ENCODE peak calls at places on chromosome 5, in eight cellular contexts. Z is tibial artery, P is breast epithelium, V is heart left ventricle, O is GM23338, L is IMR-90, Y is cardiac muscle cell, E is SJSA1. K is an unnamed sample. For H3K36me3 and H3K4me1, the result is how much of the 10 kb centered on the place peaks cover.

GRCh38 chr5:119393201-119393691 is 37.4 kb downstream of the TNFAIP8 start:
- DNase-seq in Z (no peak), P (no peak), V (no peak), O (no peak), L (no peak), Y (no peak), E (no peak), K (no peak)

GRCh38 chr5:26492835-26493459 is 545.4 kb downstream of the CDH9 start:
- DNase-seq in Z (no peak), P (no peak), V (no peak), O (peak), L (no peak), Y (no peak), E (no peak), K (no peak)

GRCh38 chr5:141940695-141941271 is 17.1 kb downstream of the DELE1 start:
- DNase-seq in Z (peak), P (no peak), V (peak), O (peak), L (peak), Y (peak), E (peak), K (no peak)

GRCh38 chr5:139747583-139748504 is 47.8 kb upstream of the PSD2 start:
- DNase-seq in Z (peak), P (peak), V (peak), O (peak), L (peak), Y (peak), E (no peak), K (peak)

GRCh38 chr5:158464383-158464782 is 605.4 kb upstream of the CLINT1 start:
- DNase-seq in Z (no peak), P (no peak), V (no peak), O (no peak), L (no peak), Y (peak), E (no peak), K (no peak)

GRCh38 chr5:3925935-3926334 is 330.3 kb downstream of the IRX1 start:
- DNase-seq in Z (no peak), P (no peak), V (no peak), O (no peak), L (no peak), Y (no peak), E (no peak), K (no peak)

GRCh38 chr5:170105643-170106611 is at the start of gene FOXI1:
- DNase-seq in Z (no peak), P (no peak), V (no peak), O (no peak), L (no peak), Y (no peak), E (no peak), K (peak)

GRCh38 chr5:119250946-119251901 is 104.6 kb upstream of the TNFAIP8 start:
- DNase-seq in Z (no peak), P (no peak), V (no peak), O (no peak), L (peak), Y (peak), E (no peak), K (no peak)

GRCh38 chr5:3351581-3352442 is 243.8 kb upstream of the IRX1 start:
- DNase-seq in Z (no peak), P (peak), V (no peak), O (no peak), L (no peak), Y (no peak), E (no peak), K (no peak)

GRCh38 chr5:102975457-102976182 is 144.3 kb downstream of the GIN1 start:
- DNase-seq in Z (no peak), P (no peak), V (no peak), O (no peak), L (peak), Y (peak), E (no peak), K (no peak)

GRCh38 chr5:24832021-24832420 is 187.2 kb upstream of the CDH10 start:
- DNase-seq in Z (no peak), P (no peak), V (no peak), O (no peak), L (no peak), Y (no peak), E (no peak), K (no peak)

GRCh38 chr5:39201160-39201794 is 18.1 kb downstream of the FYB1 start:
- DNase-seq in Z (no peak), P (no peak), V (no peak), O (no peak), L (no peak), Y (no peak), E (peak), K (no peak)

GRCh38 chr5:141695627-141696180 is 13.7 kb upstream of the ARAP3 start:
- DNase-seq in Z (no peak), P (peak), V (peak), O (no peak), L (no peak), Y (peak), E (no peak), K (peak)

GRCh38 chr5:54825005-54825404 is 160.4 kb downstream of the ESM1 start:
- DNase-seq in Z (no peak), P (no peak), V (no peak), O (no peak), L (peak), Y (peak), E (no peak), K (no peak)

GRCh38 chr5:124394700-124395099 is 351.7 kb downstream of the ZNF608 start:
- DNase-seq in Z (no peak), P (no peak), V (no peak), O (no peak), L (no peak), Y (no peak), E (no peak), K (no peak)

GRCh38 chr5:7754997-7755596 is 95.8 kb downstream of the CFAP90 start:
- DNase-seq in Z (no peak), P (no peak), V (no peak), O (peak), L (peak), Y (peak), E (peak), K (peak)

GRCh38 chr5:141734501-141735231 is 52.6 kb upstream of the ARAP3 start:
- DNase-seq in Z (no peak), P (no peak), V (no peak), O (peak), L (peak), Y (peak), E (peak), K (peak)

GRCh38 chr5:179509239-179509638 is 41.1 kb upstream of the RUFY1 start:
- DNase-seq in Z (no peak), P (no peak), V (no peak), O (no peak), L (no peak), Y (no peak), E (no peak), K (no peak)

GRCh38 chr5:9231842-9232241 is 314.0 kb downstream of the SEMA5A start:
- DNase-seq in Z (no peak), P (no peak), V (no peak), O (no peak), L (no peak), Y (no peak), E (no peak), K (no peak)

GRCh38 chr5:175747539-175748060 is 89.7 kb downstream of the HRH2 start:
- DNase-seq in Z (no peak), P (no peak), V (no peak), O (no peak), L (no peak), Y (no peak), E (no peak), K (no peak)

GRCh38 chr5:74471875-74472274 is 168.7 kb downstream of the ENC1 start:
- DNase-seq in Z (no peak), P (no peak), V (no peak), O (no peak), L (peak), Y (no peak), E (no peak), K (no peak)

GRCh38 chr5:143142596-143143435 is 260.7 kb downstream of the NR3C1 start:
- DNase-seq in Z (peak), P (peak), V (peak), O (no peak), L (peak), Y (peak), E (peak), K (no peak)

GRCh38 chr5:143775258-143775657 is 36.7 kb upstream of the HMHB1 start:
- DNase-seq in Z (no peak), P (no peak), V (no peak), O (no peak), L (peak), Y (no peak), E (peak), K (no peak)

GRCh38 chr5:92963801-92964200 is 617.2 kb downstream of the NR2F1-AS1 start:
- DNase-seq in Z (no peak), P (no peak), V (no peak), O (no peak), L (no peak), Y (no peak), E (no peak), K (no peak)

GRCh38 chr5:92956886-92957285 is 624.1 kb downstream of the NR2F1-AS1 start:
- DNase-seq in Z (no peak), P (no peak), V (no peak), O (no peak), L (no peak), Y (peak), E (no peak), K (no peak)

GRCh38 chr5:92962752-92963151 is 618.3 kb downstream of the NR2F1-AS1 start:
- DNase-seq in Z (no peak), P (no peak), V (no peak), O (no peak), L (no peak), Y (no peak), E (no peak), K (no peak)
- H3K36me3 ChIP-seq in Z (under half), P (under half), V (under half), O (under half), L (under half), Y (under half), E (under half), K (under half)

GRCh38 chr5:37628876-37629275 is 211.0 kb downstream of the GDNF start:
- DNase-seq in Z (no peak), P (no peak), V (no peak), O (no peak), L (no peak), Y (no peak), E (no peak), K (no peak)

GRCh38 chr5:37631939-37632338 is 207.9 kb downstream of the GDNF start:
- DNase-seq in Z (no peak), P (no peak), V (no peak), O (no peak), L (peak), Y (no peak), E (no peak), K (no peak)

GRCh38 chr5:37626266-37626665 is 213.6 kb downstream of the GDNF start:
- DNase-seq in Z (no peak), P (no peak), V (no peak), O (no peak), L (peak), Y (no peak), E (no peak), K (no peak)
- H3K4me1 ChIP-seq in Z (under half), P (under half), V (under half), O (under half), L (under half), Y (under half), E (under half), K (under half)

DNA sequence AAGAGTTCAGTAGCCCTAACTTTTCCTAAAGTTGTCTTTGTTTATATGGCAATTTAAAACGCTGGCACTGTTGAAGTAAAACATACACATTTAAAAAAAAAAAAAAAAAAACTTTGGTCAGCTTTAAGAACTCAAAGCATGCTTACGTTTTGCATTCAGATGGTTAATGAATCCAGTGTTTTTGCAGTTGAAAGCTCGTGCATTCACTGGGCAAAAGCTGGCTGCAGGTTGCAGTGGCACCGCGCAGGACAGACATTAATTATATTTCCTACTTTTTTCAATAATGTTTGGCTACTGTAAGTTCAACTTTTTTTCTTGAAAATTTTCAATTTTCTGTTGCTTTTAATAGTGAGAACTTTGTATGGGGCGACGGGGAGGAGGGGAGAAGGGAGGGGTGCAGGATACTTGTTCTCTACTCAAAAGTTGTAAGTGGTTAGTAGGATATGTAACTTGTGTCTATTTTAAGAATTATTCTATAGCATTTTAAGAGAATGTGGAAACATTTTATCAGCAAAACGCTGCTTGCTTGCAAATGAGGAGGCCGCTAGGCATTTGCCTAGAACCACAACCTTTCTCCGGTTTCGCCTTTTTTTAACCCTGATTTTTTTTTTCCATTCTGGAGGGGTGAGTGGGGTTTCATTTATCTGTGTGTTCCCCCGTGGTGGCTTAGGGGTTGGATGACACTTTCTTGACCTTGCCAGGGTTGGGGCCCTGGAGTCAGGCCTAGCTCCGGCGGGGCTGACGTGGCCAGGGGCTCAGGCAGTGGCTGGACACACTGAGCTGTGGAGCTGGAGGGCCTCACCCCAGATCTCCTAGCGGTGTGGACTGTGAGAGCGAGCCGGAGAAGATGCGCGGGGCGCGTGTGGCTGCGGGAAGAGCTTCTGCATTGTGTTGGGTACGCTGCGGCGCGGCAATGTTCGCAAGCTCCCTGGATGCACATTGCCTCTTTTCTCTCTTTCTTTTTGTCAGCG is 4.2 kb downstream of the NR2F1 start:
- DNase-seq in Z (no peak), P (no peak), V (peak), O (peak), L (peak), Y (peak), E (no peak), K (no peak)
- H3K4me3 ChIP-seq in Z (no peak), P (no peak), V (no peak), O (no peak), L (peak), Y (no peak), E (no peak), K (no peak)

GRCh38 chr5:45454114-45454513 is 242.1 kb downstream of the HCN1 start:
- DNase-seq in Z (no peak), P (no peak), V (peak), O (peak), L (peak), Y (no peak), E (no peak), K (no peak)
- H3K36me3 ChIP-seq in Z (under half), P (under half), V (under half), O (under half), L (under half), Y (under half), E (under half), K (under half)

DNA sequence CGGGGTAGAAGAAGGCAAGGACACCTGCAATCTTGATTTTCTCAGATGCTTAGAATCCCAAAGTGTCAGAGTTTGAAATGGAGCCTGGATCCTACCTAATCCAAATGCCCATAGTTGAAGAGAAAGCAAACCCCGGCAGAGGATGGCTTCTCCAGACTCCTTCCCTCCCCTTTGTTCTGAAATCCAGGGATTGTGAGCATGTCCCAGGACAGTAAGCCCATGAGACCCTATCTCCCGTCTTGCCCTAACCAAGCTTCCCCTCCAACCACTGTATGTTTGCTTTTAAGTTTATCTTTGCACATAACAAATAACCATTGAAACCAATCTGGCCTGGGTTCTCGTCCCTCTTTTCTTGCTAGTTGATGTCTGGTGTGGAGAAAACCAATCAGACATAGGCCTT is 78.3 kb upstream of the NIPAL4 start:
- DNase-seq in Z (no peak), P (no peak), V (no peak), O (no peak), L (no peak), Y (no peak), E (no peak), K (no peak)
- H3K4me1 ChIP-seq in Z (under half), P (under half), V (under half), O (under half), L (under half), Y (under half), E (under half), K (under half)

DNA sequence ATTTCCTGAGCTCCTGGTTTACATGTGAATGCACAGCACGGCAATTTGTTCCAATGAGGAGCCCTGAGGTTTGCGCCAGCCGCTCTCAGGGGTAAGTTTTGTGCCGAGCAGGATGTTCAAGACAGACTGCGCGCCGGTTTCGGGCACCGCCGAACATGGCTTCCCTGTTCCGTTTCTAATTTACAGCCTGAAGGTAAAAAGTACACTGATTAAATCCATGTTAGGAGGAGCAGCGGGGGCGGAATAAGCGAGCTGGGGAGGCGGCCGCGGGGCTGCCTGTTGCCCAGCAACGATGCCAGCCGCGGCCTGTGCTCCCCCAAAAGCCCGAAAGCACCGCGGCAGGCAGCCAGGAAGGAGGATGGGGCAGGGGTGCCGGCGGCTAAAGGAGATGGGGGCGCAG is 6.4 kb downstream of the SOWAHA start:
- DNase-seq in Z (no peak), P (no peak), V (no peak), O (peak), L (no peak), Y (no peak), E (no peak), K (no peak)
- H3K4me3 ChIP-seq in Z (no peak), P (no peak), V (no peak), O (peak), L (no peak), Y (no peak), E (no peak), K (no peak)

DNA sequence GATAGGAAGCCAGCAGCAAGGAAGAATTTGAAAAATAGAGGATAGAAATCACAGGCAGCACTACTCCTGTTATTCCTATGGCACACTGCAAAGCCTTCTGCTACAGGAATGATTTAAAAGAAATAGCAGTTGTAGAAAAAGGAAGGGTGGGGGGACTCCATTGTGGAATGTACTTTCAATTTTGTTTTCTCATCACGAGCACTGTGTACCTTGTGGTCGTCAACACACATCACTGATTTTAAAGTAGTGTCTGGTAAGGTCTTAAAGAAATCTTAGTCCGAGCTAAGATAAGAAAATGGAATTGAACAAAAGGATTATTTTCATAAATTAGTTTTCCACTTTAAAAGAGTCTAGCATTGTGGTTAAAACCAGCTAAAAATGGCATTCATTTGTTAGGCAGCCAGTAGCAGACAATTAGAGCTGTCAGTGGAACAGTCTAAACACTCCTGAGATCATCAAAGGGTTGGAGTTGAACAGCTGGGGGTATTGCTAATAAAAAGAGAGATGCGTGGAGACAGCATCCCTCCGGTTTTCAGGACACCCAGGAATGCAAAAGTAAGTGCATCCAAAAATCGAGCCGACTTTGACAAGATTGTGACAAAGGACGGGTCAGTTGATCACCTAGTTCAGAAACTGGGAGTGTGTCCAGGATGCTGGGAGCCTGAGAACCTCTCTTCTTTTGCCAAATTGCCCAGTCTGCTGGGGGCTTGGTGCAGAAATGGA is 97.8 kb upstream of the WWC1 start:
- DNase-seq in Z (no peak), P (no peak), V (no peak), O (no peak), L (no peak), Y (no peak), E (no peak), K (no peak)
- H3K36me3 ChIP-seq in Z (under half), P (under half), V (under half), O (under half), L (under half), Y (under half), E (under half), K (under half)

K was measured in mucosa of descending colon.